ENCODE peak calls at places on chromosome 20, in six cellular contexts. I, N, A, H, J and P are unnamed samples.
A peak's percentile ranks its signal among the peaks of the same experiment; 100 is the strongest.

GRCh38 chr20:46220808-46221207 is 87.5 kb downstream of the CDH22 start:
- DNase-seq in I (no peak), N (no peak), A (peak; percentile 59), H (peak; percentile 93), J (peak; percentile 41), P (no peak)

GRCh38 chr20:37729909-37730308 is 36.1 kb downstream of the CTNNBL1 start:
- DNase-seq in I (no peak), N (peak; percentile 65), A (no peak), H (no peak), J (no peak), P (peak; percentile 18)

GRCh38 chr20:39822667-39823066 is 860.5 kb downstream of the DHX35 start:
- DNase-seq in I (peak; percentile 70), N (peak; percentile 42), A (no peak), H (no peak), J (no peak), P (no peak)

GRCh38 chr20:15236812-15237211 is 899.4 kb upstream of the FLRT3 start:
- DNase-seq in I (peak; percentile 69), N (peak; percentile 5), A (peak; percentile 61), H (peak; percentile 56), J (peak; percentile 74), P (no peak)

GRCh38 chr20:3889489-3890409 is 562 bp downstream of the PANK2 start:
- DNase-seq in I (peak; percentile 53), N (no peak), A (peak; percentile 37), H (no peak), J (peak; percentile 37), P (no peak)

GRCh38 chr20:4112490-4113420 is 97.4 kb upstream of the RNF24 start:
- DNase-seq in I (peak; percentile 60), N (peak; percentile 58), A (peak; percentile 65), H (peak; percentile 83), J (no peak), P (no peak)

GRCh38 chr20:8007490-8007889 is 12.1 kb downstream of the TMX4 start:
- DNase-seq in I (no peak), N (no peak), A (no peak), H (no peak), J (no peak), P (no peak)

GRCh38 chr20:57939499-57939898 is 229.7 kb upstream of the PMEPA1 start:
- DNase-seq in I (no peak), N (no peak), A (no peak), H (no peak), J (no peak), P (no peak)

GRCh38 chr20:35049776-35050352 is 42.7 kb downstream of the TRPC4AP start:
- DNase-seq in I (peak; percentile 36), N (no peak), A (no peak), H (no peak), J (peak; percentile 46), P (no peak)

GRCh38 chr20:23027721-23028120 is 7.4 kb upstream of the SSTR4 start:
- DNase-seq in I (no peak), N (no peak), A (peak; percentile 59), H (no peak), J (no peak), P (no peak)

GRCh38 chr20:10508060-10508459 is 73.0 kb downstream of the SLX4IP start:
- DNase-seq in I (no peak), N (peak; percentile 19), A (no peak), H (peak; percentile 87), J (no peak), P (peak; percentile 12)

GRCh38 chr20:10507052-10507451 is 71.9 kb downstream of the SLX4IP start:
- DNase-seq in I (no peak), N (no peak), A (no peak), H (no peak), J (no peak), P (no peak)

GRCh38 chr20:10509411-10509810 is 74.3 kb downstream of the SLX4IP start:
- DNase-seq in I (no peak), N (no peak), A (no peak), H (no peak), J (no peak), P (no peak)

GRCh38 chr20:10510216-10510615 is 75.1 kb downstream of the SLX4IP start:
- DNase-seq in I (no peak), N (no peak), A (no peak), H (no peak), J (no peak), P (no peak)

GRCh38 chr20:10508468-10509251 is 73.6 kb downstream of the SLX4IP start:
- DNase-seq in I (no peak), N (peak; percentile 70), A (no peak), H (no peak), J (peak; percentile 29), P (peak; percentile 29)
- TF ChIP-seq POLR2A in I (no peak), N (no peak), A (no peak), H (no peak), J (no peak), P (no peak)

DNA sequence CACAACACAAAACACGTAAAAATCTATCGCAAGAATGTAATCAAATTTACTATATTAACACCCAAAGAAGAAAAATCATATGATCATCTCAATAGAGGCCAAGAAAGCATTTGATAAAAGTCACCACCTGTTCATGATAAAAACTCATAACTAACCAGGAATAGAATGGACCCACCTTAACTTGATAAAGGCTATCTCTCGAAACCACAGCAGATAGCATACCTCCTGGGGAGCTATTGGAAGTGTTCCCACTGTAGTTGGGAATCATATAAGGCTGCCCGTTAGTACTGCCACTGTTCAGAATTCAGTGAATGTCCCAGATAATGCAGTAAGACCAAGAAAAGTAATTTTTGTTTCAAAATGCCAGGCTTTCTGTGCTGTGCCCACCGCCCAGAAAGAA is 21.7 kb downstream of the POFUT1 start:
- DNase-seq in I (no peak), N (no peak), A (no peak), H (no peak), J (no peak), P (no peak)
- TF ChIP-seq POLR2A in I (no peak), N (no peak), A (no peak), H (no peak), J (no peak), P (no peak)

DNA sequence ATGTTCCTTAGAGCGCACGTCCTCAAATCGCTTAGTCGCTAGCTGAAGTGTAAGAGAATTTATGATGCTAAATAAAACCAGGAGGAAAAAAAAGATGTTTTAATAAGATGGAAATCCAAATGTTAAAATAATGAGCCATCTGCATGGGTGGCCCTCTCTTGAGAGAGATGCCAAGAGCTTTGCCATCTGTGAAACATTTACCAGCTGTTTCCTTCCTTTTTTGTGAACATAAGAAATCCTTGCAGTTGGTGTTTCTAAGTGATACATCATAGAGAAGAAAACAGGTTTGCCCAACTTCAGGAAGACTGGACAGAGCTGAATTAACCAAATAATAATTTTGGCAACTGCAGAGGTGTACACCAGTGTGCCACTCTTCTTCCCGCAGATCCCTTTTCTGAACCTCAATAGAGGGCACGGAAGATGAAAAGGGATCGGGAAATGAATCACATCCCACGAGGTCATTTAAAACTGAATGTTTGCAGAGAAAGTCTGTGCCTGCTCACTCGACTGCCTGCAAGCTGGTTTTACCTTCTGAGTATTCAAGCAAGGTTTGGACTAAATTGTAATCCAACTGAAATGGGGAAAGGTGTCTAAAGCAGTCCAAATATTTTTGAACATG is 35.7 kb upstream of the TSHZ2 start:
- DNase-seq in I (no peak), N (no peak), A (no peak), H (no peak), J (no peak), P (no peak)
- TF ChIP-seq POLR2A in I (no peak), N (no peak), A (no peak), H (no peak), J (no peak), P (no peak)

GRCh38 chr20:49668181-49668877 is 45.3 kb downstream of the B4GALT5 start:
- DNase-seq in I (no peak), N (no peak), A (peak; percentile 60), H (peak; percentile 66), J (no peak), P (no peak)
- TF ChIP-seq POLR2A in I (no peak), N (no peak), A (no peak), H (no peak), J (no peak), P (no peak)